ENCODE peak calls at places on chromosomes 1 and 21, in nine cellular contexts. S is psoas muscle, N is neural progenitor cell, O is cardiac fibroblast, T is astrocyte, U is ovary, A is OCI-LY7, B is pancreas, H is epithelial cell of esophagus. Z is an unnamed sample.

GRCh38 chr21:45669382-45669781 is 25.9 kb downstream of the PCBP3 start:
- DNase-seq in S (no peak), N (no peak), O (no peak), T (no peak), U (no peak), A (no peak), B (no peak), H (no peak), Z (no peak)

GRCh38 chr1:55078470-55078869 is 39.1 kb downstream of the PCSK9 start:
- DNase-seq in S (no peak), N (no peak), O (no peak), T (no peak), U (no peak), A (no peak), B (no peak), H (no peak), Z (no peak)

GRCh38 chr1:82318265-82318664 is 517.5 kb downstream of the ADGRL2 start:
- DNase-seq in S (no peak), N (no peak), O (peak), T (no peak), U (no peak), A (no peak), B (no peak), H (peak), Z (no peak)

GRCh38 chr1:174445817-174446216 is 1.9 kb upstream of the GPR52 start:
- DNase-seq in S (no peak), N (peak), O (no peak), T (no peak), U (no peak), A (no peak), B (no peak), H (peak), Z (no peak)

GRCh38 chr1:198889732-198890131 is 250.9 kb downstream of the PTPRC start:
- DNase-seq in S (no peak), N (no peak), O (no peak), T (no peak), U (no peak), A (no peak), B (no peak), H (no peak), Z (no peak)

GRCh38 chr1:152110860-152111514 is 4.3 kb downstream of the TCHH start:
- DNase-seq in S (no peak), N (peak), O (peak), T (peak), U (no peak), A (no peak), B (peak), H (peak), Z (peak)

GRCh38 chr1:224592636-224593579 is 23.2 kb upstream of the CNIH3 start:
- DNase-seq in S (no peak), N (no peak), O (peak), T (peak), U (no peak), A (peak), B (no peak), H (peak), Z (peak)

GRCh38 chr1:178543291-178543609 is 30.3 kb downstream of the TEX35 start:
- DNase-seq in S (no peak), N (no peak), O (no peak), T (peak), U (no peak), A (peak), B (no peak), H (no peak), Z (no peak)

GRCh38 chr1:41452704-41453350 is 31.7 kb downstream of the EDN2 start:
- DNase-seq in S (no peak), N (no peak), O (no peak), T (no peak), U (no peak), A (no peak), B (no peak), H (no peak), Z (no peak)

GRCh38 chr1:41454406-41454805 is 30.1 kb downstream of the EDN2 start:
- DNase-seq in S (no peak), N (no peak), O (peak), T (peak), U (no peak), A (no peak), B (no peak), H (no peak), Z (no peak)

GRCh38 chr1:41450747-41451285 is 33.7 kb downstream of the EDN2 start:
- DNase-seq in S (no peak), N (no peak), O (no peak), T (no peak), U (no peak), A (no peak), B (no peak), H (peak), Z (no peak)

GRCh38 chr1:41456847-41457540 is 27.5 kb downstream of the EDN2 start:
- DNase-seq in S (no peak), N (no peak), O (peak), T (peak), U (no peak), A (no peak), B (no peak), H (no peak), Z (no peak)

DNA sequence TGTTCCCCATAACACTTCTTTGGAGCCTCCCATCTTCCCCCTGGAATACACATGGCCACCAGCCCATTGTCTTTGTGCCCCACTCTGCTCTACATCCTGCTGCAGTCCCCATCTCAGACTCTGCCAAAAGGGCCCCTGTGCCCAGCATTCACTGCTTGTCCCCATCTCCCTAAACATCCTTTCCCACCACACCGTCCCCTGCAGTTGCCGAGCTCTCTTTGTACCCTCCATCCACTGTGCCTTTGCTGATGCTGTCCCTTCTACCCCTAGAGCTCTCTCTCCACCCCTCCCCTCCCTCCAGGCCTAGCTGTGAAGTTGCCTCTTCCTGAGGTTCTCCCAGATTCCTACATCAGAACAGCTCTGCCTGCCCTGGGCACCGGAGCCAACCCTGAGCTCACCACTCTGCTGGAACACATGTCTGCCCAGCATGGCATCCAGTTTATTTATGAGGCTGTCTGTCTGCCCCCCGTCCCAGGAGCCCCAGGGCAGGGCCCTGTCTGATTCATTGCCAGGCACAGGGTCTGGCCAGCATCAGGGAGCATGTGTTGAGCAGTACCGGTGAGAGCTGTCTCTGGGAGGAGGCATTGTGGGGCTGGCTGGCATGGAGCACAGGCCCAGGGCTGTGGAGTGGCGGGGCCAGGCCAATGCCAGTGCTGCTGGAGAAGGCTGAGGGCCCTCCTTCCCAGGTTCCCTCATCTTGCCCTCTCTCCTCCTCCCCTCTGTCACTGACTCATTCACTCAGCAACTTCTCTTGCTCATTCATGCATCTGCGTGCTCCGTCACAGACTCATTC is 28.8 kb downstream of the EDN2 start:
- DNase-seq in S (no peak), N (no peak), O (peak), T (peak), U (no peak), A (no peak), B (no peak), H (peak), Z (no peak)
- TF ChIP-seq CTCF in S (no peak), N (no peak), O (no peak), T (no peak), U (no peak), A (no peak), B (no peak), H (no peak), Z (no peak)

GRCh38 chr1:93016171-93016570 is 54.9 kb upstream of the DIPK1A start:
- DNase-seq in S (no peak), N (peak), O (peak), T (peak), U (no peak), A (no peak), B (no peak), H (no peak), Z (no peak)
- H3K4me3 ChIP-seq in S (peak), N (no peak), O (no peak), T (no peak), U (no peak), A (no peak), B (no peak), H (no peak), Z (no peak)

GRCh38 chr1:161121838-161122237 is 3.9 kb downstream of the NIT1 start:
- DNase-seq in S (no peak), N (no peak), O (no peak), T (no peak), U (no peak), A (no peak), B (no peak), H (no peak), Z (peak)

GRCh38 chr1:161121042-161121441 is 3.1 kb downstream of the NIT1 start:
- DNase-seq in S (no peak), N (no peak), O (no peak), T (no peak), U (no peak), A (no peak), B (no peak), H (no peak), Z (no peak)

GRCh38 chr1:161119017-161119378 is 1.1 kb downstream of the NIT1 start:
- DNase-seq in S (peak), N (peak), O (peak), T (no peak), U (peak), A (peak), B (peak), H (peak), Z (peak)

GRCh38 chr1:161117681-161118581 is at the start of the genes NIT1 and PFDN2:
- DNase-seq in S (peak), N (peak), O (peak), T (peak), U (peak), A (peak), B (peak), H (peak), Z (peak)

GRCh38 chr1:161119379-161120061 is 1.6 kb downstream of the NIT1 start:
- DNase-seq in S (no peak), N (peak), O (peak), T (peak), U (no peak), A (peak), B (no peak), H (peak), Z (peak)
- TF ChIP-seq CTCF in S (peak), N (peak), O (peak), T (peak), U (peak), A (peak), B (peak), H (peak), Z (peak)

GRCh38 chr21:42734323-42734971 is 81.0 kb downstream of the PDE9A start:
- DNase-seq in S (no peak), N (no peak), O (no peak), T (no peak), U (no peak), A (no peak), B (no peak), H (no peak), Z (no peak)

GRCh38 chr21:42735061-42735460 is 81.6 kb downstream of the PDE9A start:
- DNase-seq in S (no peak), N (no peak), O (no peak), T (no peak), U (no peak), A (no peak), B (no peak), H (no peak), Z (no peak)

GRCh38 chr21:42733037-42733632 is 79.7 kb downstream of the PDE9A start:
- DNase-seq in S (no peak), N (no peak), O (no peak), T (peak), U (no peak), A (no peak), B (no peak), H (no peak), Z (no peak)

GRCh38 chr21:42732033-42732410 is 78.6 kb downstream of the PDE9A start:
- DNase-seq in S (no peak), N (no peak), O (no peak), T (no peak), U (no peak), A (no peak), B (no peak), H (no peak), Z (no peak)

GRCh38 chr21:42733874-42734273 is 80.5 kb downstream of the PDE9A start:
- DNase-seq in S (no peak), N (no peak), O (no peak), T (no peak), U (no peak), A (no peak), B (no peak), H (no peak), Z (no peak)
- H3K4me3 ChIP-seq in S (no peak), N (no peak), O (no peak), T (no peak), U (no peak), A (no peak), B (no peak), H (no peak), Z (no peak)

DNA sequence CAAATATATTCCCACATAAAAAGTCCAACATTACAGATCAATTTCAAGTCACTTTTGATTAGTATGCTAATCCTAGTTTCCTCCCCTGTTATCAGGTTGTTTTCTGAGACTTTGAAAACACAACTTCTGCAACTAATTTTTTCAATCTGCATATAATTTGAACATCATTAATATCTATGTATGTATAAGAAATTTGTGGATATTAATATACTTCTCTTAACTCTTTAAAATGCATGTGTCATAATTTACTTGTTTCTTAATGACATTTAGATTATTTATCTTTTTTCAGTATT is 48.6 kb downstream of the EXO1 start:
- DNase-seq in S (no peak), N (no peak), O (no peak), T (no peak), U (no peak), A (no peak), B (no peak), H (no peak), Z (no peak)
- TF ChIP-seq CTCF in S (no peak), N (no peak), O (no peak), T (no peak), U (no peak), A (peak), B (no peak), H (no peak), Z (no peak)

DNA sequence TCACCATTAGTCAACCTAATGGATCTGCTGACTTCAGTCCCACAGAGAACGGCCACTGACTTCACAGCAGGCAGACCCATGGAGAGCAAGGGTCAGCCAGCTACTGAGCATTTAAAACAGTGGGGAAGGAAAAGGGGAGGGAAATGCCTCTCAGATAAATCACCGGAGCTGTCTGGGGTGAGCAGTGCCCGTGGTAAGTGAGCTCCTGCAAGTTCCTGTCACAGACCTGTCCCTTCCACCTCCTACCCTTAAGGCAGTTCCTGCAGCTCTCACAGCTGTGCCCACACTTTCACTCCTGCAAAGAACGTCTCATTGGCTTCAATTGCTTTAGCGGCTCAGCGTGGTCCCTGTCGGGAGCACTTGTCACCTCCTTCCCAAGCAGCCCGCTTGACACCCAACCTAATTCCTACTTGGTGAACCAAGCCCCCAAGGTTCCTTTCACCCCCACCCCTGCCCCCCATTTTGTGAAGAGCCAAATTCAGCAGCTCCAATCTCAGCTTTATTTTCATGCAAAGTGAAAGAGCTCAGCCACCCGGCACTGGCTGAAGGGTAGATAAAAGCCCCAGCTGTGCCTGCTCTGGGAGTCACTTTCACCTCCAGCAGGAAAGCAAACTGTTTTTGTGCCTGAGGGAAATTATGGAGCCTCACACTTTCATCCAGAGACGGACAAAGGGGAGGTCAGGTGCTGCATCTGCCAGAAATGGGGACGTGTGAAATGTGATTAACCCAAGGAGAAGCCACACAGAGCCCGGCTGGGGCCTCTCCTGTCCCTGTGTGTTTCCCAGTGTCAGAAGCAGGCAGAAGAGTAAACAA is 306.2 kb downstream of the TTLL7 start:
- DNase-seq in S (no peak), N (peak), O (peak), T (peak), U (no peak), A (peak), B (peak), H (peak), Z (peak)
- H3K4me3 ChIP-seq in S (peak), N (peak), O (peak), T (peak), U (peak), A (peak), B (peak), H (no peak), Z (peak)

GRCh38 chr1:220235462-220235861 is 36.8 kb downstream of the RAB3GAP2 start:
- DNase-seq in S (no peak), N (no peak), O (no peak), T (no peak), U (no peak), A (no peak), B (no peak), H (no peak), Z (no peak)

GRCh38 chr1:220239213-220239612 is 33.0 kb downstream of the RAB3GAP2 start:
- DNase-seq in S (no peak), N (no peak), O (no peak), T (no peak), U (no peak), A (no peak), B (no peak), H (no peak), Z (no peak)

GRCh38 chr1:220243947-220244346 is 28.3 kb downstream of the RAB3GAP2 start:
- DNase-seq in S (no peak), N (no peak), O (no peak), T (no peak), U (no peak), A (no peak), B (no peak), H (no peak), Z (no peak)

GRCh38 chr1:220239945-220240344 is 32.3 kb downstream of the RAB3GAP2 start:
- DNase-seq in S (no peak), N (no peak), O (no peak), T (no peak), U (no peak), A (no peak), B (no peak), H (no peak), Z (no peak)

DNA sequence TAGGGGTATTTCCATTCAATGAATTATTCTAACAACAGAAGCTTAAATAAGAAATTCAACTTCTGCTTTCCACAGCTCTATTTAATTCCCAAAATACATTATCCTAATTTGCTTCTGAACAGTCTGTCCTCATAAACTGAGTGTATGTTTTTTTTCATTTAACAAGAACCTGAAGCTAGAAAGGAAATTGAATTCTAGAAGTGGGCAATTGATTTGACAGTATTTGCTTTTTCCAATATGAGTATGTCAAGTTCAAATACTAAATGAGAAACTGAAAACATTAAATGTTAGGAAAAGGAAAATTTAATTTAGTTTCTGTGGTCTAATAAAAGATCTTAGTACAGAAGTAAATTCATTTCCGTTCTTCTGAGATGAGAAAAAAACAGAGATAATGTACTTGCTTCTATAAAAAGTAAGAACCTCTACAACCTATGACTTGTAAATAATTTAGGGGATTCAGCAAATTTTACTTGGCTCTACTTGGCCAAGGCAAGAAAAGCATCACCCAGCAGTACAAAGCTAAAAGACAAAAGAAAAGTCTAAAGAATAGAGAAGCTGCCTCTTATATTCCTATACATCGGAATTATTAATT is 31.1 kb downstream of the RAB3GAP2 start:
- DNase-seq in S (no peak), N (no peak), O (no peak), T (no peak), U (no peak), A (no peak), B (no peak), H (no peak), Z (no peak)
- TF ChIP-seq CTCF in S (no peak), N (no peak), O (no peak), T (no peak), U (no peak), A (no peak), B (no peak), H (no peak), Z (no peak)

GRCh38 chr1:209747580-209748262 is 8.1 kb upstream of the TRAF3IP3 start:
- DNase-seq in S (peak), N (peak), O (peak), T (peak), U (peak), A (peak), B (peak), H (peak), Z (peak)
- H3K4me3 ChIP-seq in S (peak), N (peak), O (peak), T (peak), U (no peak), A (peak), B (no peak), H (no peak), Z (no peak)

Z was measured in GM12865.